ENCODE peak calls at places on chromosomes 3 and 15, in eight cellular contexts. N is psoas muscle, L is left lung, O is lung, W is heart left ventricle, S is breast epithelium, V is Calu3, E is upper lobe of left lung. X is an unnamed sample.

GRCh38 chr15:40081691-40082194 is 26.9 kb downstream of the BMF start:
- DNase-seq in N (peak), L (peak), O (peak), E (peak), S (peak), V (peak), W (peak), X (peak)

GRCh38 chr15:101143321-101143720 is 108.5 kb downstream of the CHSY1 start:
- DNase-seq in N (no peak), V (no peak), E (no peak), L (no peak), S (peak), O (no peak), W (no peak), X (no peak)

GRCh38 chr3:12405432-12406272 is 78.6 kb upstream of the TSEN2 start:
- DNase-seq in S (peak), V (peak), E (peak), O (peak), W (peak), N (peak), L (peak), X (no peak)

GRCh38 chr15:66862878-66863335 is 160.9 kb downstream of the SMAD6 start:
- DNase-seq in L (peak), W (peak), S (peak), O (peak), E (peak), N (peak), V (peak), X (peak)

GRCh38 chr15:76905013-76905839 is at the start of gene SCAPER:
- DNase-seq in V (peak), W (peak), E (peak), S (peak), L (peak), N (peak), O (peak), X (peak)

GRCh38 chr15:39641187-39641889 is 60.5 kb downstream of the THBS1 start:
- DNase-seq in E (no peak), N (no peak), O (no peak), L (no peak), V (peak), W (no peak), S (no peak), X (no peak)

GRCh38 chr3:27451261-27451660 is 32.9 kb downstream of the SLC4A7 start:
- DNase-seq in E (no peak), N (no peak), L (no peak), S (no peak), O (no peak), V (no peak), W (no peak), X (no peak)

GRCh38 chr15:76098685-76099084 is 38.9 kb downstream of the TMEM266 start:
- DNase-seq in L (no peak), W (no peak), N (no peak), S (no peak), E (no peak), O (no peak), V (no peak), X (no peak)

GRCh38 chr3:21392521-21392920 is 358.5 kb downstream of the ZNF385D start:
- DNase-seq in S (no peak), V (no peak), E (no peak), O (no peak), N (no peak), L (no peak), W (no peak), X (no peak)

GRCh38 chr3:108416111-108416869 is 94.1 kb downstream of the MYH15 start:
- DNase-seq in O (no peak), E (no peak), V (no peak), N (no peak), S (no peak), L (no peak), W (no peak), X (no peak)

GRCh38 chr3:13452490-13453335 is 27.4 kb upstream of the HDAC11 start:
- DNase-seq in V (peak), S (no peak), L (no peak), O (no peak), W (peak), N (no peak), E (peak), X (peak)

GRCh38 chr3:109685084-109686079 is 348.0 kb upstream of the DPPA4 start:
- DNase-seq in W (peak), S (no peak), E (peak), N (peak), V (peak), O (peak), L (peak), X (no peak)

GRCh38 chr3:33016846-33017405 is 65.5 kb downstream of the CCR4 start:
- DNase-seq in N (no peak), W (no peak), E (no peak), V (no peak), S (no peak), O (no peak), L (no peak), X (no peak)

GRCh38 chr3:184361932-184362667 is 590 bp downstream of the POLR2H start:
- DNase-seq in V (peak), W (peak), S (no peak), O (peak), N (peak), E (peak), L (peak), X (peak)

GRCh38 chr3:174168538-174169254 is 690.4 kb upstream of the NAALADL2 start:
- DNase-seq in V (no peak), L (no peak), E (no peak), N (no peak), S (no peak), W (no peak), O (no peak), X (no peak)

GRCh38 chr15:58182460-58183163 is 44.4 kb downstream of the AQP9 start:
- DNase-seq in N (peak), V (peak), W (peak), O (no peak), S (no peak), L (peak), E (peak), X (peak)

GRCh38 chr3:76950590-76950989 is 89.3 kb upstream of the ROBO2 start:
- DNase-seq in S (no peak), L (no peak), E (no peak), W (no peak), V (no peak), N (no peak), O (no peak), X (no peak)

GRCh38 chr15:92637621-92638020 is 18.0 kb downstream of the FAM174B start:
- DNase-seq in W (no peak), L (no peak), V (no peak), N (no peak), E (no peak), O (no peak), S (peak), X (no peak)

GRCh38 chr3:182135056-182135455 is 423.3 kb downstream of the SOX2 start:
- DNase-seq in E (no peak), L (no peak), W (no peak), O (no peak), S (no peak), V (no peak), N (no peak), X (no peak)

GRCh38 chr3:49656541-49657112 is 17.5 kb upstream of the APEH start:
- DNase-seq in S (no peak), V (no peak), W (no peak), O (no peak), N (no peak), L (no peak), E (no peak), X (no peak)

GRCh38 chr3:81723732-81724313 is 37.6 kb downstream of the GBE1 start:
- DNase-seq in L (no peak), E (no peak), N (no peak), V (no peak), O (no peak), S (no peak), W (no peak), X (no peak)

GRCh38 chr15:55741592-55742497 is 1.1 kb downstream of the PRTG start:
- DNase-seq in N (no peak), O (peak), L (peak), E (peak), S (no peak), V (peak), W (peak), X (peak)

GRCh38 chr15:34342737-34343575 is at the start of the genes NOP10 and NUTM1:
- DNase-seq in S (peak), W (peak), O (peak), N (peak), E (peak), L (peak), V (peak), X (peak)

GRCh38 chr15:98746756-98747155 is 98.4 kb downstream of the IGF1R start:
- DNase-seq in W (no peak), S (no peak), O (no peak), E (no peak), L (no peak), V (no peak), N (no peak), X (no peak)

GRCh38 chr3:52292247-52293065 is 4.8 kb downstream of the GLYCTK start:
- DNase-seq in S (no peak), O (no peak), E (no peak), N (no peak), L (no peak), V (no peak), W (no peak), X (no peak)

GRCh38 chr3:52289747-52290595 is 2.3 kb downstream of the GLYCTK start:
- DNase-seq in L (peak), V (peak), N (no peak), E (no peak), W (no peak), O (no peak), S (no peak), X (no peak)

GRCh38 chr3:52289338-52289746 is 1.7 kb downstream of the GLYCTK start:
- DNase-seq in E (no peak), L (peak), W (no peak), O (no peak), V (no peak), N (no peak), S (no peak), X (no peak)

GRCh38 chr3:52291508-52292181 is 4.0 kb downstream of the GLYCTK start:
- DNase-seq in S (no peak), V (peak), E (no peak), O (no peak), W (no peak), N (no peak), L (peak), X (peak)

DNA sequence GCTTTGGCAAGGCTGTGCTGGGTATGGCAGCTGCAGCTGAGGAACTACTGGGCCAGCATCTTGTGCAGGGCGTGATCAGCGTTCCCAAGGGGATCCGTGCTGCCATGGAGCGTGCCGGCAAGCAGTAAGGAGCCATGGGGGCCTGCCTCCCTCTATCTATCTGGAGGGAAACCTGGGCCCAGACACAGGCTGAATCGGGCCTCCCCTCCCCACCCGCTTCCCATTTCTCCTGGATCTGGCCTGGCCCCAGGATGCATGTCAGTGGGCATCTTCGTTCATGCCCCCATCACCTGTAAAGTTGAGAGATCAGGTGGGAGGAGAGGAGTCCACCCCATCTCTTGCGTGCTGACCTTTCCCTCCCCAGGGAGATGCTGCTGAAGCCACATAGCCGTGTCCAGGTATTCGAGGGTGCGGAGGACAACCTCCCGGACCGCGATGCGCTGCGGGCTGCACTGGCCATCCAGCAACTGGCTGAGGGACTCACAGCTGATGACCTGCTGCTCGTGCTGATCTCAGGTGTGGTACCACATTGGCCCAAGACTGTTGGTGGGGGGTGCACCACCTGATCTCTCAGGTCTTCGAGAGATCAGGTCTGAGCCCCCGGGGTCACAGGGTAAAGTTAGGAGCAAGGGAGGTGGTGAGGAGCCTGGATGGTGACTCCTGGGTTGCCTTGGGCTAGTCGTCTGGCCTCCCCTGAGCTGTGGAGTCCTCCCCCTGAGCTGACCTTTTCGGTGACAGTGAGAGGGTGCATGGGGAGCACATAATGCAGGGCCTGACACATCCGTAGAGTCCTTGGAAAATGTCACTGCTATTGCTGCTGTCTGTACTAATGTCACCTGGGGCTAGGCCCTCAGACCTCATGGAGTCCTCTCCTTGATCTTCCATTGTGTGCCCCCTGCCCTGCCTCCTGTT is 3.2 kb downstream of the GLYCTK start:
- DNase-seq in E (no peak), O (no peak), W (no peak), V (no peak), L (peak), N (no peak), S (no peak), X (no peak)
- TF ChIP-seq CTCF in E (no peak), O (no peak), W (no peak), V (no peak), L (no peak), N (no peak), S (no peak), X (no peak)

DNA sequence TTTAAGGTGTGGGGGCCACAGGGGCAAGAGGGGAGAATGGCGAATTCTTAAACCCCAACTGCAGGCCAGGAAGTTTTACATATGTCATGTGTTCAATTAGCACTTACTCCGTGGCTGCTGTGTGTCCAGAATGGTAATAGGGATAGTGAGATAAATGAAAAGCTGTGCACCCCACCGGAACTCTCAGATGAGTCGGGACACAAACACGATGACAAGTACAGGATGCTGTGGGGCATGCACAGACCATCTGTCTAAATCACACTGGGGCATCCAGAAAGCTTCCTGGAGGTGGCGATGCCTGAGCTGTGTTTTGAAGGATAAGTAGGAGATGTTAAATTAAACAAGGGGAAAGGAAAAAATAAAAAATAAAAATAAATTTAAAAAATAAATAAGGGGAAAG is 18.3 kb upstream of the TMEM158 start:
- DNase-seq in V (no peak), N (no peak), S (no peak), W (no peak), L (no peak), E (no peak), O (no peak), X (no peak)
- TF ChIP-seq CTCF in V (no peak), N (no peak), S (no peak), W (no peak), L (no peak), E (no peak), O (no peak), X (no peak)

GRCh38 chr3:31696815-31697548 is 164.3 kb downstream of the STT3B start:
- DNase-seq in N (no peak), V (no peak), S (no peak), O (no peak), L (no peak), E (no peak), W (no peak), X (no peak)

GRCh38 chr3:31692714-31693113 is 160.0 kb downstream of the STT3B start:
- DNase-seq in E (no peak), O (no peak), N (no peak), L (no peak), W (no peak), V (no peak), S (no peak), X (no peak)

GRCh38 chr3:31693346-31693745 is 160.6 kb downstream of the STT3B start:
- DNase-seq in L (no peak), E (no peak), S (no peak), O (no peak), V (no peak), W (no peak), N (no peak), X (no peak)

GRCh38 chr3:31696009-31696297 is 163.2 kb downstream of the STT3B start:
- DNase-seq in W (no peak), L (no peak), O (no peak), S (no peak), E (no peak), N (no peak), V (no peak), X (no peak)

DNA sequence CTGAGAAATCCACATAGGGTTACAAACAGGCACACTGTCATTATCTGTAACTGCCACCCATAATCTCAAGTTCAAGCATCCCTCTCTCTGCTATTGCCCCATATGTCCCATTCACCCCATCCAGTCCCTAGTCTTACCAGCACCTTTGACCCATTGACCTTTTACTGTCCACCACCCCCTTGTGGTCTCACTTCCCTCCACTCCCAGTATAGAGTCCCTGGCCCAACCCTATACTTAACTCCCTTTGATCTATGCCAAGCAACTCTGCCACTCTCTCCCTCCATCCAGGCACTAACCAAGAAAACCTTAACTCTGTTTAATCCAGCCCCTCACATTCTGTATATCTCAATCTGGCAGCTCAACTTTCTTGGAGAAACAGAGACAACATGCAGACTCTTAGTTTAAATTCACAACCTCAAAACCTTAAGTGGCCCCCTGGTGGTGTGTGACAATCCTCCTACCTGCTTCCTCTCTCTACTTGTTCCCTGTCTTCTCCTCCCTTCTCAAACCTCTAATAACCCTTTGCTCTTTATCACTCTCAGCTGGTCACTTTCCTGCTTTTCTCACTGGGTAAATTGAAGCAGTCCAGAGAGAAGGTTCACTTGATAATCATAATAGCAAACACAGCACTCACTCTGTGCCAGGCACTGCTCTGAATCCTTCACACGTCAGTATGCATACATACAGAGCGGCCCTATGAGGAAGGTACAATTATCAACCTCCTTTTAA is 162.7 kb downstream of the STT3B start:
- DNase-seq in N (no peak), W (no peak), L (no peak), V (peak), S (no peak), O (no peak), E (no peak), X (peak)
- TF ChIP-seq CTCF in N (no peak), W (peak), L (peak), V (peak), S (no peak), O (no peak), E (no peak), X (no peak)

GRCh38 chr3:481680-482079 is 285.1 kb downstream of the CHL1 start:
- DNase-seq in S (no peak), L (no peak), O (no peak), N (no peak), W (no peak), V (peak), E (no peak), X (no peak)
- TF ChIP-seq CTCF in S (no peak), L (no peak), O (no peak), N (no peak), W (peak), V (peak), E (no peak), X (no peak)

GRCh38 chr3:130893240-130894129 is at the start of gene ATP2C1:
- DNase-seq in E (peak), L (peak), W (peak), O (peak), N (peak), S (peak), V (peak), X (peak)
- TF ChIP-seq CTCF in E (no peak), L (peak), W (no peak), O (no peak), N (no peak), S (peak), V (no peak), X (peak)

DNA sequence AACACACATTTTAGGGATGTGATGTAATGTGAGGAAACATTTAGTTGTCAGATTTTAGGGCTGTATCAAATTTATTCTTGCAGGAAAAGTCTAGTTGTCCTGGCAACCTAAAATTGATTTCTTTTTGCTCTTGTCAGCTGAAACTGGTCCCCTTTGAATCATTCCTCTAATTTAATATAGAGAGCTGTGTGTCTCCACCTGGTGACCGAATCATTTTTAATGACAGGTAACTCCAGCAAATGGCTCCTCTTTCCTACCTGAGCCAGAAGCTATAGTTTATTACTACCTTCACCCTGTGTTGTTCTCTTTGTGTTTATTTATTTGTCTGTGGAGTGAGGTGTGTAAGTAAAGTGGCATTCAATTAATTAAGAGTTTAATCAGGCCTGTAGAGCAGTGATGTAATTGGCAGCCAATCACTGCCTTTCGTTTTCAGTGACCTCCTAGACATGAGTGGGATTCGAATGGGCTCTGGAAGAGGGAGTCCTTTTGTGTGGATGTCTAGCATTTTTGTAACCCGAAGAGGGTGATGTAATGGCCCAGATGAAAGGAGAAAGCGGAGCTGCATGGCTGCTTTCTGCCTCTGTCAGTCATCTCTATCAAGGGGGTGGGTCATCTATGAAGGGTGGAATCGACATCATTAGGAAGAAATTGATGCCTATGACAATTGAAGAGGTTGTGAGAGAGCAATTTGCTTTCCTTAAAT is 125.9 kb downstream of the LPP start:
- DNase-seq in L (no peak), S (no peak), E (no peak), V (no peak), N (no peak), W (no peak), O (no peak), X (no peak)
- TF ChIP-seq CTCF in L (no peak), S (no peak), E (no peak), V (no peak), N (no peak), W (no peak), O (no peak), X (no peak)

GRCh38 chr3:158091526-158091925 is 14.7 kb downstream of the SHOX2 start:
- DNase-seq in L (no peak), S (no peak), N (no peak), O (no peak), V (no peak), E (no peak), W (no peak), X (no peak)
- TF ChIP-seq CTCF in L (no peak), S (no peak), N (peak), O (no peak), V (no peak), E (no peak), W (no peak), X (no peak)

GRCh38 chr3:178060406-178060805 is 475.8 kb upstream of the KCNMB2 start:
- DNase-seq in S (no peak), N (no peak), L (no peak), E (no peak), V (no peak), W (no peak), O (no peak), X (no peak)
- TF ChIP-seq CTCF in S (no peak), N (no peak), L (no peak), E (no peak), V (no peak), W (no peak), O (no peak), X (no peak)